ENCODE peak calls at places on chromosomes 13 and 19, in five cellular contexts. T is activated CD4-positive, alpha-beta T cell treated with anti-CD3 and anti-CD28 coated beads for 36 hours; J is HT1080; E is stimulated activated CD8-positive, alpha-beta memory T cell treated with anti-CD3 and anti-CD28 coated beads, Interleukin-2, amount 100 ng/mL, for 1 hour; M is retina. O is an unnamed sample.

GRCh38 chr13:58858870-58859371 is 1227.4 kb downstream of the PCDH17 start:
- DNase-seq in M (no peak), J (no peak), T (no peak), E (no peak), O (peak)

GRCh38 chr13:51733656-51734334 is 70.2 kb downstream of the DHRS12 start:
- DNase-seq in E (no peak), T (no peak), J (peak), M (no peak), O (no peak)

GRCh38 chr19:1847684-1848398 is 442 bp downstream of the REXO1 start:
- DNase-seq in J (peak), E (no peak), T (peak), M (peak), O (no peak)

GRCh38 chr19:50580240-50580639 is 12.0 kb upstream of the LRRC4B start:
- DNase-seq in M (no peak), J (no peak), E (no peak), T (no peak), O (no peak)

GRCh38 chr13:28532226-28533048 is 37.5 kb upstream of the FLT1 start:
- DNase-seq in J (no peak), T (peak), E (no peak), M (peak), O (no peak)

GRCh38 chr13:62702502-62702901 is 1286.9 kb upstream of the PCDH20 start:
- DNase-seq in T (no peak), E (no peak), J (no peak), M (no peak), O (no peak)

GRCh38 chr19:38247126-38247525 is 9.0 kb downstream of the PPP1R14A start:
- DNase-seq in J (no peak), T (no peak), E (no peak), M (no peak), O (no peak)

GRCh38 chr13:20544186-20544914 is 18.7 kb upstream of the CRYL1 start:
- DNase-seq in T (no peak), J (no peak), M (no peak), E (no peak), O (no peak)